ENCODE peak calls at places on chromosomes 7 and 10, in eight cellular contexts. X, C, B, U, L, W, J and V are unnamed samples.

GRCh38 chr10:72186633-72187330 is 29.0 kb upstream of the ANAPC16 start:
- DNase-seq in J (peak), U (no peak), C (no peak), W (no peak), B (no peak), L (no peak), X (peak), V (no peak)

GRCh38 chr7:121882731-121883130 is 9.8 kb downstream of the PTPRZ1 start:
- DNase-seq in J (no peak), L (no peak), B (no peak), X (no peak), W (no peak), U (no peak), C (no peak), V (no peak)

GRCh38 chr7:15839415-15840100 is 153.1 kb upstream of the MEOX2 start:
- DNase-seq in L (no peak), J (no peak), W (no peak), U (peak), C (peak), X (peak), B (no peak), V (no peak)

GRCh38 chr7:498678-499641 is 20.7 kb downstream of the PDGFA start:
- DNase-seq in J (no peak), L (no peak), C (no peak), W (no peak), B (no peak), X (no peak), U (no peak), V (no peak)

GRCh38 chr10:121696854-121697253 is 98.6 kb upstream of the FGFR2 start:
- DNase-seq in U (no peak), C (peak), X (no peak), W (no peak), J (peak), B (no peak), L (no peak), V (no peak)

GRCh38 chr7:70183278-70183677 is 585.0 kb downstream of the AUTS2 start:
- DNase-seq in X (no peak), B (no peak), C (no peak), W (no peak), L (no peak), J (no peak), U (no peak), V (no peak)

GRCh38 chr10:69574571-69574978 is 1.4 kb upstream of the NEUROG3 start:
- DNase-seq in J (no peak), L (no peak), X (no peak), W (no peak), C (no peak), U (no peak), B (no peak), V (no peak)

GRCh38 chr7:44587843-44588711 is 6.0 kb upstream of the TMED4 start:
- DNase-seq in W (peak), X (peak), B (peak), C (peak), U (no peak), J (peak), L (peak), V (no peak)

GRCh38 chr10:36621346-36621745 is 504.1 kb upstream of the ANKRD30A start:
- DNase-seq in J (no peak), L (no peak), X (no peak), B (no peak), C (no peak), W (no peak), U (no peak), V (no peak)

GRCh38 chr7:137904826-137905225 is 58.1 kb upstream of the DGKI start:
- DNase-seq in J (no peak), C (no peak), B (no peak), U (no peak), X (peak), W (no peak), L (no peak), V (no peak)

GRCh38 chr10:132699411-132700167 is 86.4 kb downstream of the NKX6-2 start:
- DNase-seq in W (no peak), X (no peak), C (no peak), L (no peak), U (no peak), B (no peak), J (no peak), V (no peak)

GRCh38 chr7:26648429-26649015 is 215.9 kb downstream of the SKAP2 start:
- DNase-seq in C (no peak), L (no peak), J (no peak), B (no peak), W (no peak), X (peak), U (no peak), V (no peak)

GRCh38 chr7:69630292-69630691 is 32.0 kb downstream of the AUTS2 start:
- DNase-seq in L (no peak), J (no peak), X (peak), C (no peak), U (peak), W (no peak), B (no peak), V (no peak)

GRCh38 chr7:73999664-74000420 is 28.1 kb upstream of the ELN start:
- DNase-seq in X (peak), W (no peak), C (no peak), J (peak), U (no peak), B (no peak), L (no peak), V (no peak)

GRCh38 chr10:32713560-32713959 is 244.5 kb downstream of the ITGB1 start:
- DNase-seq in U (no peak), C (no peak), J (no peak), B (no peak), W (no peak), X (no peak), L (no peak), V (no peak)

GRCh38 chr7:18997477-18998130 is 119.8 kb downstream of the TWIST1 start:
- DNase-seq in L (no peak), C (no peak), U (no peak), W (no peak), J (no peak), X (no peak), B (no peak), V (no peak)

GRCh38 chr7:7565746-7566650 is 686 bp upstream of the MIOS start:
- DNase-seq in C (no peak), W (no peak), L (no peak), J (no peak), U (no peak), B (no peak), X (no peak), V (no peak)

GRCh38 chr7:74568658-74569057 is 88.9 kb upstream of the GTF2I start:
- DNase-seq in U (no peak), B (no peak), J (no peak), W (no peak), C (no peak), X (no peak), L (no peak), V (no peak)

GRCh38 chr10:56911906-56912480 is 550.9 kb upstream of the ZWINT start:
- DNase-seq in B (no peak), J (no peak), W (no peak), C (no peak), U (no peak), X (no peak), L (no peak), V (no peak)

GRCh38 chr7:140390466-140391190 is 7.7 kb downstream of the SLC37A3 start:
- DNase-seq in C (no peak), W (peak), L (no peak), B (no peak), X (peak), J (no peak), U (no peak), V (no peak)

GRCh38 chr10:107144490-107144889 is 20.0 kb downstream of the SORCS1 start:
- DNase-seq in X (no peak), L (no peak), J (no peak), U (no peak), W (no peak), B (no peak), C (no peak), V (no peak)

GRCh38 chr7:44325811-44326241 is 432 bp upstream of the CAMK2B start:
- DNase-seq in L (no peak), B (no peak), C (peak), J (no peak), W (no peak), U (no peak), X (no peak), V (no peak)

GRCh38 chr7:128755816-128756476 is 16.8 kb downstream of the CALU start:
- DNase-seq in B (no peak), W (no peak), X (peak), J (peak), L (no peak), C (peak), U (no peak), V (no peak)

GRCh38 chr10:91034494-91035157 is 113.7 kb upstream of the ANKRD1 start:
- DNase-seq in U (no peak), B (no peak), J (peak), C (no peak), X (peak), W (no peak), L (peak), V (no peak)

GRCh38 chr10:59175538-59176240 is 754 bp upstream of the PHYHIPL start:
- DNase-seq in B (no peak), X (no peak), C (peak), U (no peak), W (no peak), J (no peak), L (peak), V (peak)

GRCh38 chr7:18753972-18754610 is 258.5 kb downstream of the HDAC9 start:
- DNase-seq in U (peak), J (no peak), B (no peak), W (no peak), X (peak), C (no peak), L (no peak), V (no peak)

GRCh38 chr7:54541941-54542618 is at the start of gene VSTM2A:
- DNase-seq in L (no peak), C (peak), U (no peak), X (no peak), W (no peak), J (no peak), B (no peak), V (no peak)

GRCh38 chr7:49852619-49853462 is 79.4 kb downstream of the VWC2 start:
- DNase-seq in U (no peak), J (peak), W (no peak), B (no peak), X (peak), C (peak), L (peak), V (no peak)

GRCh38 chr7:69510114-69510513 is 88.2 kb upstream of the AUTS2 start:
- DNase-seq in U (no peak), J (no peak), C (no peak), X (no peak), B (no peak), L (no peak), W (no peak), V (no peak)

GRCh38 chr10:88833722-88834121 is 17.9 kb downstream of the ANKRD22 start:
- DNase-seq in U (no peak), J (no peak), L (no peak), B (no peak), X (no peak), C (no peak), W (no peak), V (no peak)

GRCh38 chr7:50335795-50336754 is 31.6 kb downstream of the IKZF1 start:
- DNase-seq in J (no peak), W (no peak), U (no peak), B (peak), L (no peak), C (no peak), X (no peak), V (no peak)

GRCh38 chr10:43843331-43844101 is 194.8 kb upstream of the ZNF32 start:
- DNase-seq in X (peak), L (no peak), J (peak), W (no peak), C (no peak), U (no peak), B (no peak), V (no peak)

GRCh38 chr10:33875924-33876323 is 541.5 kb upstream of the NRP1 start:
- DNase-seq in L (no peak), U (no peak), W (no peak), C (no peak), B (no peak), X (no peak), J (no peak), V (no peak)

GRCh38 chr7:150322114-150322832 is 882 bp upstream of the LRRC61 start:
- DNase-seq in X (no peak), L (no peak), U (no peak), B (no peak), C (no peak), W (no peak), J (no peak), V (no peak)

GRCh38 chr10:11178606-11179221 is 161.0 kb downstream of the CELF2 start:
- DNase-seq in B (peak), J (peak), C (no peak), X (peak), W (no peak), U (no peak), L (no peak), V (no peak)

GRCh38 chr7:103636153-103636552 is 190.1 kb upstream of the SLC26A5 start:
- DNase-seq in J (no peak), W (no peak), U (no peak), C (no peak), L (no peak), X (peak), B (no peak), V (no peak)

GRCh38 chr10:92873029-92873428 is 24.7 kb downstream of the EXOC6 start:
- DNase-seq in C (no peak), J (no peak), L (no peak), U (no peak), X (no peak), B (no peak), W (no peak), V (no peak)

GRCh38 chr10:21183025-21183424 is 285.9 kb upstream of the NEBL start:
- DNase-seq in C (no peak), J (no peak), L (no peak), U (no peak), W (no peak), B (no peak), X (no peak), V (no peak)